ENCODE peak calls at places on chromosomes 6 and 20, in four cellular contexts. H, I, Y and Q are unnamed samples.

GRCh38 chr6:135212020-135212806 is 31.1 kb downstream of the MYB start:
- DNase-seq in H (no peak), I (no peak), Y (no peak), Q (no peak)

GRCh38 chr6:52739627-52740026 is 23.6 kb downstream of the GSTA2 start:
- DNase-seq in H (peak), I (no peak), Y (no peak), Q (no peak)

GRCh38 chr6:104955927-104956662 is 812 bp upstream of the LIN28B start:
- DNase-seq in H (peak), I (peak), Y (peak), Q (no peak)

GRCh38 chr6:6105472-6106036 is 98.8 kb upstream of the NRN1 start:
- DNase-seq in H (peak), I (no peak), Y (peak), Q (peak)

GRCh38 chr6:36824262-36824661 is 15.0 kb downstream of the CPNE5 start:
- DNase-seq in H (no peak), I (no peak), Y (no peak), Q (no peak)

GRCh38 chr6:38248500-38249234 is 391.1 kb downstream of the BTBD9 start:
- DNase-seq in H (peak), I (no peak), Y (no peak), Q (no peak)

GRCh38 chr6:132114201-132114860 is 163.2 kb upstream of the CCN2 start:
- DNase-seq in H (no peak), I (no peak), Y (no peak), Q (no peak)

GRCh38 chr6:149963212-149963461 is 606 bp upstream of the ULBP1 start:
- DNase-seq in H (no peak), I (no peak), Y (peak), Q (peak)

GRCh38 chr6:35087361-35088280 is 53.5 kb downstream of the TCP11 start:
- DNase-seq in H (no peak), I (no peak), Y (peak), Q (no peak)

GRCh38 chr6:27669278-27669797 is 196.4 kb upstream of the ZNF184 start:
- DNase-seq in H (peak), I (no peak), Y (no peak), Q (no peak)

GRCh38 chr20:25304025-25304549 is 56.2 kb downstream of the PYGB start:
- DNase-seq in H (no peak), I (no peak), Y (no peak), Q (no peak)

GRCh38 chr20:57611605-57612311 is 8.5 kb downstream of the ZBP1 start:
- DNase-seq in H (no peak), I (no peak), Y (no peak), Q (no peak)

GRCh38 chr6:97059473-97059872 is 134.9 kb downstream of the KLHL32 start:
- DNase-seq in H (peak), I (peak), Y (no peak), Q (peak)

GRCh38 chr6:26464014-26464413 is 6.3 kb downstream of the BTN2A1 start:
- DNase-seq in H (no peak), I (no peak), Y (no peak), Q (no peak)

GRCh38 chr20:6708010-6708409 is 59.5 kb upstream of the BMP2 start:
- DNase-seq in H (no peak), I (no peak), Y (no peak), Q (no peak)

GRCh38 chr6:43722920-43723565 is 35.5 kb upstream of the MRPS18A start:
- DNase-seq in H (no peak), I (no peak), Y (no peak), Q (no peak)

GRCh38 chr20:45892049-45892816 is 1.1 kb downstream of the CTSA start:
- DNase-seq in H (peak), I (peak), Y (no peak), Q (no peak)

GRCh38 chr6:88725111-88725711 is 238.2 kb downstream of the RNGTT start:
- DNase-seq in H (peak), I (peak), Y (peak), Q (no peak)

GRCh38 chr6:56459030-56459805 is 183.5 kb downstream of the DST start:
- DNase-seq in H (no peak), I (no peak), Y (no peak), Q (no peak)

GRCh38 chr6:37169458-37170272 is at the start of gene PIM1:
- DNase-seq in H (peak), I (peak), Y (peak), Q (peak)

GRCh38 chr6:78797270-78797669 is 70.1 kb upstream of the IRAK1BP1 start:
- DNase-seq in H (no peak), I (no peak), Y (no peak), Q (no peak)

GRCh38 chr6:161067749-161068148 is 76.2 kb downstream of the MAP3K4 start:
- DNase-seq in H (no peak), I (no peak), Y (no peak), Q (no peak)

GRCh38 chr6:16723833-16724232 is 37.4 kb downstream of the ATXN1 start:
- DNase-seq in H (no peak), I (peak), Y (no peak), Q (peak)

GRCh38 chr6:16725145-16725864 is 36.0 kb downstream of the ATXN1 start:
- DNase-seq in H (no peak), I (no peak), Y (no peak), Q (no peak)

GRCh38 chr6:16720861-16721260 is 40.4 kb downstream of the ATXN1 start:
- DNase-seq in H (no peak), I (no peak), Y (no peak), Q (no peak)

GRCh38 chr6:16721977-16722376 is 39.3 kb downstream of the ATXN1 start:
- DNase-seq in H (no peak), I (no peak), Y (no peak), Q (no peak)

GRCh38 chr6:16722616-16723015 is 38.6 kb downstream of the ATXN1 start:
- DNase-seq in H (no peak), I (no peak), Y (no peak), Q (no peak)
- TF ChIP-seq FOSL1 in H (no peak), I (no peak), Y (no peak), Q (peak)

GRCh38 chr6:2839195-2839981 is 2.3 kb downstream of the SERPINB1 start:
- DNase-seq in H (no peak), I (peak), Y (no peak), Q (peak)
- H3K4me3 ChIP-seq in H (no peak), I (peak), Y (no peak), Q (peak)

GRCh38 chr20:62360854-62361798 is 6.0 kb downstream of the LAMA5 start:
- DNase-seq in H (no peak), I (no peak), Y (peak), Q (no peak)

GRCh38 chr20:62363920-62364851 is 2.9 kb downstream of the LAMA5 start:
- DNase-seq in H (peak), I (no peak), Y (peak), Q (no peak)

GRCh38 chr20:62361799-62362589 is 5.1 kb downstream of the LAMA5 start:
- DNase-seq in H (no peak), I (peak), Y (peak), Q (peak)

GRCh38 chr20:62362991-62363919 is 3.9 kb downstream of the LAMA5 start:
- DNase-seq in H (no peak), I (no peak), Y (peak), Q (no peak)

GRCh38 chr20:62362590-62362940 is 4.5 kb downstream of the LAMA5 start:
- DNase-seq in H (no peak), I (no peak), Y (no peak), Q (no peak)
- TF ChIP-seq SP1 in H (no peak), I (no peak), Y (no peak), Q (no peak)

GRCh38 chr6:14518515-14519217 is 401.1 kb downstream of the CD83 start:
- DNase-seq in H (no peak), I (no peak), Y (no peak), Q (no peak)

GRCh38 chr6:14521141-14521540 is 403.6 kb downstream of the CD83 start:
- DNase-seq in H (no peak), I (no peak), Y (no peak), Q (no peak)

GRCh38 chr6:14520029-14520428 is 402.5 kb downstream of the CD83 start:
- DNase-seq in H (no peak), I (no peak), Y (no peak), Q (no peak)

GRCh38 chr6:14520536-14520935 is 403.0 kb downstream of the CD83 start:
- DNase-seq in H (no peak), I (no peak), Y (no peak), Q (no peak)

GRCh38 chr6:14524319-14524718 is 406.7 kb downstream of the CD83 start:
- DNase-seq in H (no peak), I (no peak), Y (no peak), Q (no peak)
- TF ChIP-seq FOSL1 in H (no peak), I (no peak), Y (no peak), Q (no peak)

DNA sequence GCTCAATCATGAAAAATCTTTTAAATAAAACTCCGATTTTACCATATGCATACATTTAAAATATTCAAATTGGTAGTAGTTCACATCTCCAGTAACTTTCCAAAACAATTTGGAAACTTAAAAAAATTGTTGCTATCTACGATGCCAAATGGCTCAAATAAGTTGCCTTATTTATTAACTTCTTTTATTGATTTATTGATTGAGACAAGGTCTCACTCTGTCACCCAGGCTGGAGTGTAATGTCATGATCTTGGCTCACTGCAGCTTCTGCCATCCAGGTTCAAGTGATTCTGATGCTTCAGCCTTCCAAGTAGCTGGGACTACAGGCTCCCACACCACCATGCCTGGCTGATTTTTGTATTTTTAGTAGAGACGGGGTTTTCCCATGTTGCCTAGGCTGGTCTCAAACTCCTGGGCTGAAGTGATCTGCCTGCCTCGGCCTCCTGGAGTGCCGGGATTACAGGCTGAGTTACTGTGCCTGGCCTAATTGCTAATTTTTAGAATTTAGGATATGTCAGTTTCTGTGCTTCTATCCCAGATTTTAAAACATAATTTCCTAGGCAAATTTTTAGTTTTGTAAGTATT is 12.9 kb downstream of the NKX2-4 start:
- DNase-seq in H (no peak), I (no peak), Y (no peak), Q (no peak)
- H3K4me3 ChIP-seq in H (no peak), I (no peak), Y (no peak), Q (no peak)

DNA sequence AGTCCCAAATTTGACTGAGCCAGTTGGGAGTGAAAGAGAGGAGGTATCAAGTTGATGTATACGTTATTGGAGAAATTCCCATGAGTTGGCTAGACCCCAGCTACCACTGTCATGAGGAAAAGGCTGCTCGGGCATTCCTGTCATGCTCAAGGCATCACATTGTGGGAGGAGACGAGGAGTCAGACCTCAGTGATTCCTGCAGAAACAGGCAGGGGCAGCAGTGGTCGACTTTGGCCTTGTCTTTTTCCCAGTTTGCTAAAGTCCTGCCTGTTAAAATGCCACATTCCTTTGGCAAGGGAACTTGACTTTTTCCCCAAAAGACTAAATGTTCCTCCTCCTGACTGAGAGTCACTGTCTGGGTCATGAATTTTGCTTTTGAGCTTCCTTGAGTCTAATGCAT is 295.5 kb upstream of the HS3ST5 start:
- DNase-seq in H (no peak), I (no peak), Y (peak), Q (no peak)
- TF ChIP-seq SP1 in H (no peak), I (no peak), Y (no peak), Q (no peak)